ENCODE peak calls at places on chromosomes 11 and 22, in six cellular contexts. One of them, this sample, is unnamed.

GRCh38 chr11:110295487-110296225 is 758 bp downstream of the RDX start:
- DNase-seq in AG09309: no peak
- DNase-seq in HFF-Myc: no peak
- DNase-seq in H9: peak; percentile 57
- DNase-seq in stomach: peak; percentile 61
- DNase-seq in CD8-positive, alpha-beta T cell: peak; percentile 38
- DNase-seq in this sample: peak; percentile 28

GRCh38 chr11:120622189-120622912 is 110.8 kb downstream of the GRIK4 start:
- DNase-seq in AG09309: no peak
- DNase-seq in HFF-Myc: no peak
- DNase-seq in H9: no peak
- DNase-seq in stomach: no peak
- DNase-seq in CD8-positive, alpha-beta T cell: no peak
- DNase-seq in this sample: no peak

GRCh38 chr11:129881570-129882170 is 13.7 kb downstream of the NFRKB start:
- DNase-seq in AG09309: no peak
- DNase-seq in HFF-Myc: no peak
- DNase-seq in H9: peak; percentile 53
- DNase-seq in stomach: peak; percentile 53
- DNase-seq in CD8-positive, alpha-beta T cell: peak; percentile 13
- DNase-seq in this sample: peak; percentile 26

GRCh38 chr11:129788278-129788677 is 27.4 kb upstream of the TMEM45B start:
- DNase-seq in AG09309: no peak
- DNase-seq in HFF-Myc: no peak
- DNase-seq in H9: no peak
- DNase-seq in stomach: no peak
- DNase-seq in CD8-positive, alpha-beta T cell: no peak
- DNase-seq in this sample: no peak

GRCh38 chr22:50522806-50523438 is 2.5 kb downstream of the SCO2 start:
- DNase-seq in AG09309: no peak
- DNase-seq in HFF-Myc: no peak
- DNase-seq in H9: no peak
- DNase-seq in stomach: no peak
- DNase-seq in CD8-positive, alpha-beta T cell: no peak
- DNase-seq in this sample: no peak

GRCh38 chr11:15969281-15969680 is 387.1 kb downstream of the SOX6 start:
- DNase-seq in AG09309: peak; percentile 27
- DNase-seq in HFF-Myc: peak; percentile 40
- DNase-seq in H9: no peak
- DNase-seq in stomach: peak; percentile 61
- DNase-seq in CD8-positive, alpha-beta T cell: no peak
- DNase-seq in this sample: peak; percentile 67

GRCh38 chr22:45553333-45554039 is 50.8 kb downstream of the FBLN1 start:
- DNase-seq in AG09309: peak; percentile 65
- DNase-seq in HFF-Myc: peak; percentile 79
- DNase-seq in H9: peak; percentile 82
- DNase-seq in stomach: peak; percentile 68
- DNase-seq in CD8-positive, alpha-beta T cell: peak; percentile 31
- DNase-seq in this sample: peak; percentile 92

GRCh38 chr11:1228921-1229451 is 6.1 kb downstream of the MUC5B start:
- DNase-seq in AG09309: no peak
- DNase-seq in HFF-Myc: no peak
- DNase-seq in H9: peak; percentile 22
- DNase-seq in stomach: no peak
- DNase-seq in CD8-positive, alpha-beta T cell: no peak
- DNase-seq in this sample: no peak

GRCh38 chr11:22690245-22690644 is 23.8 kb downstream of the GAS2 start:
- DNase-seq in AG09309: no peak
- DNase-seq in HFF-Myc: no peak
- DNase-seq in H9: no peak
- DNase-seq in stomach: no peak
- DNase-seq in CD8-positive, alpha-beta T cell: no peak
- DNase-seq in this sample: no peak

GRCh38 chr11:121024989-121025388 is 1.1 kb downstream of the TBCEL start:
- DNase-seq in AG09309: no peak
- DNase-seq in HFF-Myc: no peak
- DNase-seq in H9: no peak
- DNase-seq in stomach: no peak
- DNase-seq in CD8-positive, alpha-beta T cell: no peak
- DNase-seq in this sample: peak; percentile 19

GRCh38 chr22:31086703-31087330 is 5.7 kb downstream of the SMTN start:
- DNase-seq in AG09309: no peak
- DNase-seq in HFF-Myc: no peak
- DNase-seq in H9: no peak
- DNase-seq in stomach: no peak
- DNase-seq in CD8-positive, alpha-beta T cell: no peak
- DNase-seq in this sample: no peak

GRCh38 chr11:114197799-114198500 is 98.2 kb upstream of the NNMT start:
- DNase-seq in AG09309: no peak
- DNase-seq in HFF-Myc: peak; percentile 31
- DNase-seq in H9: no peak
- DNase-seq in stomach: peak; percentile 85
- DNase-seq in CD8-positive, alpha-beta T cell: no peak
- DNase-seq in this sample: peak; percentile 38

GRCh38 chr11:45285289-45285828 is 782 bp downstream of the SYT13 start:
- DNase-seq in AG09309: no peak
- DNase-seq in HFF-Myc: no peak
- DNase-seq in H9: peak; percentile 46
- DNase-seq in stomach: no peak
- DNase-seq in CD8-positive, alpha-beta T cell: no peak
- DNase-seq in this sample: no peak

GRCh38 chr11:79025622-79026021 is 415.2 kb downstream of the TENM4 start:
- DNase-seq in AG09309: no peak
- DNase-seq in HFF-Myc: no peak
- DNase-seq in H9: no peak
- DNase-seq in stomach: no peak
- DNase-seq in CD8-positive, alpha-beta T cell: no peak
- DNase-seq in this sample: no peak

GRCh38 chr22:17103351-17103750 is 17.8 kb downstream of the TMEM121B start:
- DNase-seq in AG09309: no peak
- DNase-seq in HFF-Myc: no peak
- DNase-seq in H9: no peak
- DNase-seq in stomach: no peak
- DNase-seq in CD8-positive, alpha-beta T cell: no peak
- DNase-seq in this sample: no peak

GRCh38 chr11:131808466-131808865 is 438.1 kb downstream of the NTM start:
- DNase-seq in AG09309: no peak
- DNase-seq in HFF-Myc: no peak
- DNase-seq in H9: no peak
- DNase-seq in stomach: no peak
- DNase-seq in CD8-positive, alpha-beta T cell: no peak
- DNase-seq in this sample: no peak

GRCh38 chr11:3840289-3840869 is 380 bp downstream of the RHOG start:
- DNase-seq in AG09309: no peak
- DNase-seq in HFF-Myc: no peak
- DNase-seq in H9: no peak
- DNase-seq in stomach: no peak
- DNase-seq in CD8-positive, alpha-beta T cell: no peak
- DNase-seq in this sample: no peak

GRCh38 chr11:101848262-101848661 is 66.5 kb upstream of the CEP126 start:
- DNase-seq in AG09309: no peak
- DNase-seq in HFF-Myc: no peak
- DNase-seq in H9: no peak
- DNase-seq in stomach: no peak
- DNase-seq in CD8-positive, alpha-beta T cell: no peak
- DNase-seq in this sample: no peak

GRCh38 chr11:13955971-13956421 is 6.5 kb upstream of the SPON1 start:
- DNase-seq in AG09309: peak; percentile 33
- DNase-seq in HFF-Myc: peak; percentile 40
- DNase-seq in H9: peak; percentile 71
- DNase-seq in stomach: peak; percentile 66
- DNase-seq in CD8-positive, alpha-beta T cell: peak; percentile 54
- DNase-seq in this sample: peak; percentile 41

GRCh38 chr11:44247508-44247907 is 62.4 kb downstream of the ALX4 start:
- DNase-seq in AG09309: no peak
- DNase-seq in HFF-Myc: no peak
- DNase-seq in H9: no peak
- DNase-seq in stomach: no peak
- DNase-seq in CD8-positive, alpha-beta T cell: no peak
- DNase-seq in this sample: no peak

GRCh38 chr11:114102993-114103896 is 43.7 kb downstream of the ZBTB16 start:
- DNase-seq in AG09309: no peak
- DNase-seq in HFF-Myc: no peak
- DNase-seq in H9: no peak
- DNase-seq in stomach: no peak
- DNase-seq in CD8-positive, alpha-beta T cell: no peak
- DNase-seq in this sample: no peak

GRCh38 chr11:97908354-97908753 is 1112.4 kb upstream of the CNTN5 start:
- DNase-seq in AG09309: no peak
- DNase-seq in HFF-Myc: no peak
- DNase-seq in H9: no peak
- DNase-seq in stomach: no peak
- DNase-seq in CD8-positive, alpha-beta T cell: no peak
- DNase-seq in this sample: no peak

GRCh38 chr11:118497831-118498230 is 29.4 kb upstream of the TTC36 start:
- DNase-seq in AG09309: peak; percentile 45
- DNase-seq in HFF-Myc: peak; percentile 87
- DNase-seq in H9: no peak
- DNase-seq in stomach: no peak
- DNase-seq in CD8-positive, alpha-beta T cell: no peak
- DNase-seq in this sample: peak; percentile 28

GRCh38 chr11:43918662-43919061 is 23.8 kb upstream of the C11orf96 start:
- DNase-seq in AG09309: no peak
- DNase-seq in HFF-Myc: no peak
- DNase-seq in H9: no peak
- DNase-seq in stomach: no peak
- DNase-seq in CD8-positive, alpha-beta T cell: no peak
- DNase-seq in this sample: no peak

GRCh38 chr11:14124345-14124744 is 161.8 kb downstream of the SPON1 start:
- DNase-seq in AG09309: no peak
- DNase-seq in HFF-Myc: no peak
- DNase-seq in H9: no peak
- DNase-seq in stomach: no peak
- DNase-seq in CD8-positive, alpha-beta T cell: no peak
- DNase-seq in this sample: no peak

GRCh38 chr22:46590334-46590733 is 29.9 kb upstream of the GRAMD4 start:
- DNase-seq in AG09309: no peak
- DNase-seq in HFF-Myc: no peak
- DNase-seq in H9: peak; percentile 31
- DNase-seq in stomach: peak; percentile 73
- DNase-seq in CD8-positive, alpha-beta T cell: no peak
- DNase-seq in this sample: no peak

GRCh38 chr22:24271406-24271760 is 752 bp downstream of the SPECC1L start:
- DNase-seq in AG09309: no peak
- DNase-seq in HFF-Myc: no peak
- DNase-seq in H9: no peak
- DNase-seq in stomach: no peak
- DNase-seq in CD8-positive, alpha-beta T cell: no peak
- DNase-seq in this sample: no peak

GRCh38 chr22:43432883-43433415 is 21.1 kb downstream of the MPPED1 start:
- DNase-seq in AG09309: no peak
- DNase-seq in HFF-Myc: no peak
- DNase-seq in H9: no peak
- DNase-seq in stomach: no peak
- DNase-seq in CD8-positive, alpha-beta T cell: no peak
- DNase-seq in this sample: no peak

GRCh38 chr22:33400891-33401290 is 342.7 kb upstream of the SYN3 start:
- DNase-seq in AG09309: no peak
- DNase-seq in HFF-Myc: no peak
- DNase-seq in H9: no peak
- DNase-seq in stomach: no peak
- DNase-seq in CD8-positive, alpha-beta T cell: no peak
- DNase-seq in this sample: no peak

GRCh38 chr22:37571258-37571991 is 8.5 kb downstream of the LGALS2 start:
- DNase-seq in AG09309: no peak
- DNase-seq in HFF-Myc: no peak
- DNase-seq in H9: no peak
- DNase-seq in stomach: no peak
- DNase-seq in CD8-positive, alpha-beta T cell: no peak
- DNase-seq in this sample: no peak
- TF ChIP-seq CTCF in AG09309: peak; percentile 13
- TF ChIP-seq CTCF in HFF-Myc: peak; percentile 10
- TF ChIP-seq CTCF in H9: peak; percentile 16
- TF ChIP-seq CTCF in stomach: no peak
- TF ChIP-seq CTCF in CD8-positive, alpha-beta T cell: no peak
- TF ChIP-seq CTCF in this sample: peak; percentile 24

GRCh38 chr11:124538019-124538418 is 5.4 kb downstream of the OR8B12 start:
- DNase-seq in AG09309: no peak
- DNase-seq in HFF-Myc: no peak
- DNase-seq in H9: no peak
- DNase-seq in stomach: no peak
- DNase-seq in CD8-positive, alpha-beta T cell: no peak
- DNase-seq in this sample: no peak
- TF ChIP-seq CTCF in AG09309: no peak
- TF ChIP-seq CTCF in HFF-Myc: no peak
- TF ChIP-seq CTCF in H9: no peak
- TF ChIP-seq CTCF in stomach: no peak
- TF ChIP-seq CTCF in CD8-positive, alpha-beta T cell: no peak
- TF ChIP-seq CTCF in this sample: no peak

GRCh38 chr11:65315866-65316233 is 1.2 kb downstream of the CDC42EP2 start:
- DNase-seq in AG09309: no peak
- DNase-seq in HFF-Myc: no peak
- DNase-seq in H9: no peak
- DNase-seq in stomach: no peak
- DNase-seq in CD8-positive, alpha-beta T cell: no peak
- DNase-seq in this sample: no peak
- TF ChIP-seq CTCF in AG09309: no peak
- TF ChIP-seq CTCF in HFF-Myc: no peak
- TF ChIP-seq CTCF in H9: peak; percentile 5
- TF ChIP-seq CTCF in stomach: peak; percentile 57
- TF ChIP-seq CTCF in CD8-positive, alpha-beta T cell: peak; percentile 11
- TF ChIP-seq CTCF in this sample: peak; percentile 73

DNA sequence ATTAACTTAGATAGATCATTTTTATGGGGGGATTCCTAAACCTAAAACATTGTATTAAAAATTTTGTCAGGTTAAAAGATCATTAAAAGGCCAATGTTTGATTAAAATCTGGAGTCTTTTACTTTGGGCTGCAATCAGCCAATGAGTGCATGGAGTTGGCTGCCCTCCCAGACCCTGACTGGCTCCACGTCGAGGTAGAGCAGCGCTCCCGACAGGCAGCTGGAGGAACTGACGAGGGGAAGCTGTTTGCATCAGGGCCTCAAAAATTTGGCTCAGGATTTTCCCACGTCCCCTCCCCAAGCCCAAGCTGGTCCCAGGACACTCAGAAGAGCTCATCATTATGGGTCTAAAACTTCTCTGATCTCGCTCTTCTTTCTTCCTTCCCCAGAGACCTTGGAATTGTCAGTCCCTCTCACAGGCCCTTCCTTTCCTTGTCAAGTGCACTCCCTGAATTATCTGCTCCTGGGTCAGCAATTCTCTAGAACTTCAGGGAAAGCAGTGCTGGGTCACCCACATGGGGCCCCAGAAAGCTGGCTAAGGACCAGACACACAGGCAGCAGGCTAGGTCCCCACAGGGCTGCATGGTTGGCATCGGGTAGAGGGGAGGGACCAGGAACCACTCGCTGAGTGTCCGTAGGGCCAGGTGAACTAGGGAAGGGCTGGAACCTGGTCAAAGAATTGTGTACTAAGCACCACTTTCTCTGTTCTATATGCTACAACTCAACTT is 119.6 kb upstream of the IGLL5 start:
- DNase-seq in AG09309: no peak
- DNase-seq in HFF-Myc: no peak
- DNase-seq in H9: peak; percentile 70
- DNase-seq in stomach: no peak
- DNase-seq in CD8-positive, alpha-beta T cell: no peak
- DNase-seq in this sample: no peak
- TF ChIP-seq CTCF in AG09309: no peak
- TF ChIP-seq CTCF in HFF-Myc: peak; percentile 11
- TF ChIP-seq CTCF in H9: peak; percentile 66
- TF ChIP-seq CTCF in stomach: no peak
- TF ChIP-seq CTCF in CD8-positive, alpha-beta T cell: no peak
- TF ChIP-seq CTCF in this sample: no peak

This sample was measured in HFFc6.